ENCODE peak calls at places on chromosomes 3 and 15, in six cellular contexts. D is IMR-90, H is H9, U is neuronal stem cell, A is mesenchymal stem cell, G is H1. O is an unnamed sample.
A peak's percentile ranks its signal among the peaks of the same experiment; 100 is the strongest.

GRCh38 chr3:71972031-71972430 is 187.1 kb upstream of the PROK2 start:
- DNase-seq in D (no peak), H (no peak), U (no peak), A (no peak), G (no peak), O (peak; percentile 75)

GRCh38 chr3:194585880-194586281 is 47.3 kb downstream of the TMEM44 start:
- DNase-seq in D (no peak), H (no peak), U (no peak), A (no peak), G (no peak), O (no peak)

GRCh38 chr3:161648071-161648470 is 151.5 kb downstream of the OTOL1 start:
- DNase-seq in D (no peak), H (no peak), U (no peak), A (no peak), G (no peak), O (no peak)

GRCh38 chr3:64329037-64329436 is 103.8 kb upstream of the PRICKLE2 start:
- DNase-seq in D (no peak), H (no peak), U (no peak), A (no peak), G (no peak), O (no peak)

GRCh38 chr15:57654136-57654845 is 52.2 kb upstream of the POLR2M start:
- DNase-seq in D (peak; percentile 27), H (no peak), U (no peak), A (no peak), G (no peak), O (peak; percentile 44)

GRCh38 chr3:126447456-126448106 is 28.1 kb downstream of the ZXDC start:
- DNase-seq in D (peak; percentile 13), H (no peak), U (no peak), A (no peak), G (no peak), O (no peak)

GRCh38 chr3:169556909-169557308 is 106.6 kb downstream of the MECOM start:
- DNase-seq in D (no peak), H (no peak), U (no peak), A (no peak), G (no peak), O (no peak)

GRCh38 chr15:69941206-69941605 is 156.5 kb downstream of the TLE3 start:
- DNase-seq in D (no peak), H (no peak), U (no peak), A (no peak), G (no peak), O (no peak)

GRCh38 chr3:37330466-37330865 is 156.1 kb upstream of the LRRFIP2 start:
- DNase-seq in D (no peak), H (no peak), U (no peak), A (no peak), G (no peak), O (no peak)

GRCh38 chr3:47910777-47911440 is 105.3 kb downstream of the MAP4 start:
- DNase-seq in D (peak; percentile 95), H (no peak), U (no peak), A (peak; percentile 91), G (no peak), O (peak; percentile 77)

GRCh38 chr3:57228734-57229505 is 1.4 kb downstream of the APPL1 start:
- DNase-seq in D (peak; percentile 82), H (no peak), U (no peak), A (peak; percentile 77), G (no peak), O (no peak)

GRCh38 chr15:39301589-39301999 is 279.3 kb upstream of the THBS1 start:
- DNase-seq in D (peak; percentile 77), H (no peak), U (no peak), A (peak; percentile 71), G (no peak), O (no peak)

GRCh38 chr3:13229291-13229949 is 156.2 kb upstream of the IQSEC1 start:
- DNase-seq in D (peak; percentile 7), H (peak; percentile 87), U (no peak), A (no peak), G (no peak), O (peak; percentile 70)

GRCh38 chr15:68312701-68313204 is 35.2 kb downstream of the FEM1B start:
- DNase-seq in D (peak; percentile 75), H (peak; percentile 28), U (no peak), A (peak; percentile 36), G (peak; percentile 44), O (no peak)

GRCh38 chr3:171110715-171111114 is 84.2 kb upstream of the SLC2A2 start:
- DNase-seq in D (no peak), H (no peak), U (no peak), A (no peak), G (no peak), O (no peak)

GRCh38 chr15:101017041-101017754 is 98.0 kb downstream of the LRRK1 start:
- DNase-seq in D (peak; percentile 6), H (peak; percentile 74), U (no peak), A (no peak), G (peak; percentile 55), O (no peak)

GRCh38 chr3:157856078-157856939 is 249.9 kb downstream of the SHOX2 start:
- DNase-seq in D (no peak), H (no peak), U (no peak), A (no peak), G (no peak), O (no peak)

GRCh38 chr3:134630506-134630905 is 20.3 kb downstream of the KY start:
- DNase-seq in D (peak; percentile 33), H (peak; percentile 25), U (no peak), A (no peak), G (peak; percentile 35), O (peak; percentile 21)

GRCh38 chr15:98727115-98728040 is 79.0 kb downstream of the IGF1R start:
- DNase-seq in D (peak; percentile 93), H (peak; percentile 88), U (peak; percentile 48), A (peak; percentile 96), G (peak; percentile 73), O (peak; percentile 97)

GRCh38 chr3:142467738-142468137 is 19.9 kb upstream of the XRN1 start:
- DNase-seq in D (no peak), H (no peak), U (no peak), A (no peak), G (no peak), O (no peak)

GRCh38 chr3:47324278-47324865 is 41.6 kb downstream of the KLHL18 start:
- DNase-seq in D (peak; percentile 88), H (peak; percentile 60), U (peak; percentile 67), A (peak; percentile 88), G (peak; percentile 75), O (peak; percentile 93)

GRCh38 chr15:63601026-63601726 is 4.0 kb downstream of the FBXL22 start:
- DNase-seq in D (peak; percentile 44), H (no peak), U (peak; percentile 27), A (peak; percentile 48), G (peak; percentile 65), O (no peak)

GRCh38 chr3:45946307-45946706 is 3.0 kb downstream of the CXCR6 start:
- DNase-seq in D (no peak), H (no peak), U (no peak), A (no peak), G (no peak), O (no peak)

GRCh38 chr15:90957105-90957790 is 2.6 kb downstream of the RCCD1 start:
- DNase-seq in D (peak; percentile 39), H (peak; percentile 64), U (no peak), A (peak; percentile 44), G (peak; percentile 74), O (peak; percentile 58)

GRCh38 chr3:139318431-139318816 is 25.4 kb upstream of the MRPS22 start:
- DNase-seq in D (no peak), H (no peak), U (no peak), A (no peak), G (no peak), O (no peak)

GRCh38 chr3:130835483-130835882 is 58.4 kb upstream of the ATP2C1 start:
- DNase-seq in D (no peak), H (no peak), U (no peak), A (no peak), G (no peak), O (no peak)

GRCh38 chr3:16759227-16759903 is 125.4 kb upstream of the PLCL2 start:
- DNase-seq in D (no peak), H (no peak), U (no peak), A (no peak), G (no peak), O (peak; percentile 84)

GRCh38 chr3:160052385-160053047 is 63.9 kb downstream of the IL12A start:
- DNase-seq in D (peak; percentile 38), H (no peak), U (no peak), A (no peak), G (no peak), O (no peak)

GRCh38 chr3:184332370-184333090 is 4.9 kb upstream of the FAM131A start:
- DNase-seq in D (peak; percentile 95), H (no peak), U (no peak), A (peak; percentile 89), G (no peak), O (peak; percentile 85)

GRCh38 chr15:99916668-99917223 is 183.5 kb upstream of the LYSMD4 start:
- DNase-seq in D (no peak), H (no peak), U (no peak), A (no peak), G (no peak), O (no peak)

GRCh38 chr3:196992461-196993065 is 23.9 kb upstream of the PIGZ start:
- DNase-seq in D (no peak), H (no peak), U (no peak), A (no peak), G (no peak), O (no peak)
- H3K14ac ChIP-seq in D (no peak overlapping the region), H (no peak overlapping the region), U (no peak overlapping the region), A (no peak overlapping the region), G (no peak overlapping the region), O (no peak overlapping the region)

GRCh38 chr15:58741032-58741431 is 8.5 kb downstream of the ADAM10 start:
- DNase-seq in D (no peak), H (no peak), U (no peak), A (no peak), G (no peak), O (no peak)

GRCh38 chr15:58734859-58735258 is 14.6 kb downstream of the ADAM10 start:
- DNase-seq in D (no peak), H (no peak), U (no peak), A (no peak), G (no peak), O (peak; percentile 80)

GRCh38 chr15:58738051-58738707 is 11.3 kb downstream of the ADAM10 start:
- DNase-seq in D (peak; percentile 49), H (no peak), U (no peak), A (peak; percentile 23), G (no peak), O (peak; percentile 36)

GRCh38 chr15:58736244-58736643 is 13.3 kb downstream of the ADAM10 start:
- DNase-seq in D (no peak), H (no peak), U (no peak), A (no peak), G (no peak), O (no peak)

GRCh38 chr15:58737298-58737697 is 12.2 kb downstream of the ADAM10 start:
- DNase-seq in D (no peak), H (no peak), U (no peak), A (no peak), G (no peak), O (no peak)
- H3K4me2 ChIP-seq in D (no peak overlapping the region), H (no peak overlapping the region), U (no peak overlapping the region), A (no peak overlapping the region), G (no peak overlapping the region), O (no peak overlapping the region)

GRCh38 chr3:3286014-3286413 is 106.5 kb upstream of the CRBN start:
- DNase-seq in D (no peak), H (no peak), U (no peak), A (no peak), G (no peak), O (no peak)

GRCh38 chr3:3288288-3288687 is 108.8 kb upstream of the CRBN start:
- DNase-seq in D (no peak), H (no peak), U (no peak), A (no peak), G (no peak), O (no peak)
- H3K14ac ChIP-seq in D (no peak overlapping the region), H (no peak overlapping the region), U (no peak overlapping the region), A (no peak overlapping the region), G (no peak overlapping the region), O (no peak overlapping the region)

GRCh38 chr3:42191443-42191747 is 74.6 kb downstream of the CCK start:
- DNase-seq in D (no peak), H (no peak), U (no peak), A (no peak), G (no peak), O (no peak)
- H3K4me2 ChIP-seq in D (no peak overlapping the region), H (no peak overlapping the region), U (no peak overlapping the region), A (no peak overlapping the region), G (no peak overlapping the region), O (no peak overlapping the region)

O was measured in trophoblast cell.